ENCODE peak calls at places on chromosomes 12 and 14, in six cellular contexts. U is left ventricle myocardium inferior; C is H1; Q is CD8-positive, alpha-beta memory T cell; L is thoracic aorta; H is hepatocyte. T is an unnamed sample.
A peak's percentile ranks its signal among the peaks of the same experiment; 100 is the strongest.

GRCh38 chr14:90678846-90679362 is 137.3 kb downstream of the TTC7B start:
- DNase-seq in Q (no peak), H (no peak), L (no peak), U (no peak), C (no peak), T (no peak)

GRCh38 chr12:49868952-49869815 is 26.3 kb upstream of the BCDIN3D start:
- DNase-seq in L (peak; percentile 32), C (peak; percentile 35), H (peak; percentile 93), Q (no peak), U (peak; percentile 92), T (peak; percentile 45)

GRCh38 chr12:96585977-96586376 is 96.6 kb downstream of the CFAP54 start:
- DNase-seq in U (no peak), H (no peak), L (no peak), Q (no peak), C (no peak), T (no peak)

GRCh38 chr12:26953447-26953846 is 15.2 kb downstream of the FGFR1OP2 start:
- DNase-seq in Q (no peak), U (no peak), C (no peak), L (no peak), H (peak; percentile 8), T (no peak)

GRCh38 chr14:98018626-98019025 is 1221.4 kb downstream of the VRK1 start:
- DNase-seq in Q (peak; percentile 75), H (no peak), C (no peak), L (no peak), U (no peak), T (no peak)

GRCh38 chr14:49893309-49894213 is 679 bp downstream of the ARF6 start:
- DNase-seq in H (peak; percentile 78), U (peak; percentile 52), Q (peak; percentile 78), L (peak; percentile 13), C (no peak), T (peak; percentile 69)

GRCh38 chr12:123712780-123713319 is 697 bp downstream of the ATP6V0A2 start:
- DNase-seq in Q (no peak), U (no peak), L (no peak), C (no peak), H (no peak), T (no peak)

GRCh38 chr14:92392726-92393125 is 69.8 kb downstream of the SLC24A4 start:
- DNase-seq in Q (no peak), U (no peak), L (no peak), C (no peak), H (no peak), T (no peak)

GRCh38 chr14:33062476-33062875 is 123.8 kb downstream of the NPAS3 start:
- DNase-seq in H (no peak), Q (no peak), C (no peak), U (no peak), L (no peak), T (no peak)

GRCh38 chr12:116537149-116537904 is 21.9 kb upstream of the MAP1LC3B2 start:
- DNase-seq in U (no peak), Q (no peak), L (no peak), H (no peak), C (no peak), T (no peak)

GRCh38 chr12:3047961-3048360 is 29.2 kb upstream of the TSPAN9 start:
- DNase-seq in L (no peak), C (no peak), U (peak; percentile 54), H (no peak), Q (no peak), T (no peak)

DNA sequence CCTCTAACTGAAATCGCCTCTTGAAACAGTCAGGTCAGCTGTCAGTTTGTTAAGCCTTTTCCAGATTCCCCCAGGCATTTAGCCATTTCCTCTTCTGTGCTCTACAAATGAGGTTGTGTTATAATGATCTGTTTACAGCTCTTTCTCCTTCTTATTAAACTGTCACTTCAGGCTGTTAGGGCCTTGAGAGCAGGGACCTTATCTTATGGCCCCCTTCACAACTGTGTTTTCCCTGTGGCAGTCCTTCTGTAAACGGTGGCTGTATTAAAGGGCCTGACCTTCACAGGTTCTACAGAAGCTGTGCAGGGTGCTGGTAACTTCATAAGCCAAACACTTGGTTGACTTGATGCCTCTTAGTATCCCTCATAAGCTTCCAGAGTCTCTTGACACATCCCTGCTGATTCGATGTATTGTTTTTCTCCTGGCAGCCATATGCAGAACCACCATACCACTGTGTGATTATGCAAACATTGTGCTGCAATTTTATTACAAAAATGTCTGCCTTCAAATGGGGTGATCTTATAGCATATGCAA is 104.7 kb downstream of the PLEKHA5 start:
- DNase-seq in U (no peak), C (no peak), H (no peak), L (no peak), Q (no peak), T (no peak)
- H3K4me3 ChIP-seq in U (no peak overlapping the region), C (no peak overlapping the region), H (no peak overlapping the region), L (no peak overlapping the region), Q (no peak overlapping the region), T (no peak overlapping the region)

GRCh38 chr12:115078334-115078733 is 394.4 kb upstream of the TBX3 start:
- DNase-seq in C (no peak), U (no peak), Q (no peak), H (no peak), L (no peak), T (peak; percentile 58)
- H3K4me3 ChIP-seq in C (no peak overlapping the region), U (no peak overlapping the region), Q (no peak overlapping the region), H (no peak overlapping the region), L (no peak overlapping the region), T (peak overlapping the region; percentile 27)

GRCh38 chr12:109273354-109273753 is 35.7 kb downstream of the FOXN4 start:
- DNase-seq in Q (no peak), C (peak; percentile 85), L (no peak), U (no peak), H (no peak), T (no peak)
- H3K4me3 ChIP-seq in Q (no peak overlapping the region), C (no peak overlapping the region), L (no peak overlapping the region), U (no peak overlapping the region), H (no peak overlapping the region), T (no peak overlapping the region)

DNA sequence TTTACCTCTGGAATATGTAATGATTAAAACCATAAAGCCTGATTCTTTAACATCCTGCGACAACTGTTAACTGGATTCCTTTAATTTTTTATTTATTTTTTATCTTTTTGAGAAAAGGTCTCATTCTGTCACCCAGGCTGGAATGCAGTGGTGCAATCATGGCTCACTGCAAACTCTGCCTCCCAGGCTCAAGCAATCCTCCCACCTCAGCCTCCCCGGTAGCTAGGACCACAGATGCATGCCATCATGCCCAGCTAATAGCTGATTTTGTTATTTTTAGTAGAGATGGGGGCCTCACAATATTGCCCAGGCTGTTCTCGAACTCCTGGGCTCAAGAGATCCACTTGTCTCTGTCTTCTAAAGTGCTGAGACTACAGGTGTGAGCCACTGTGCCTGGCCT is 3.7 kb downstream of the MYBPC1 start:
- DNase-seq in Q (no peak), L (no peak), C (no peak), H (no peak), U (no peak), T (no peak)
- H3K4me3 ChIP-seq in Q (no peak overlapping the region), L (no peak overlapping the region), C (no peak overlapping the region), H (no peak overlapping the region), U (no peak overlapping the region), T (no peak overlapping the region)

GRCh38 chr12:128639089-128639488 is 184.7 kb downstream of the SLC15A4 start:
- DNase-seq in L (no peak), H (no peak), U (no peak), C (no peak), Q (no peak), T (no peak)

GRCh38 chr12:128643106-128643651 is 180.6 kb downstream of the SLC15A4 start:
- DNase-seq in L (no peak), U (no peak), H (no peak), C (no peak), Q (no peak), T (no peak)

GRCh38 chr12:128637616-128638606 is 185.8 kb downstream of the SLC15A4 start:
- DNase-seq in H (peak; percentile 32), U (no peak), L (no peak), C (no peak), Q (no peak), T (no peak)
- H3K4me3 ChIP-seq in H (no peak overlapping the region), U (no peak overlapping the region), L (no peak overlapping the region), C (no peak overlapping the region), Q (no peak overlapping the region), T (no peak overlapping the region)

GRCh38 chr12:22435583-22435982 is 101.1 kb upstream of the ST8SIA1 start:
- DNase-seq in H (no peak), U (no peak), L (no peak), C (no peak), Q (no peak), T (no peak)

GRCh38 chr12:22431693-22432251 is 97.3 kb upstream of the ST8SIA1 start:
- DNase-seq in H (no peak), U (no peak), L (no peak), C (no peak), Q (no peak), T (no peak)

DNA sequence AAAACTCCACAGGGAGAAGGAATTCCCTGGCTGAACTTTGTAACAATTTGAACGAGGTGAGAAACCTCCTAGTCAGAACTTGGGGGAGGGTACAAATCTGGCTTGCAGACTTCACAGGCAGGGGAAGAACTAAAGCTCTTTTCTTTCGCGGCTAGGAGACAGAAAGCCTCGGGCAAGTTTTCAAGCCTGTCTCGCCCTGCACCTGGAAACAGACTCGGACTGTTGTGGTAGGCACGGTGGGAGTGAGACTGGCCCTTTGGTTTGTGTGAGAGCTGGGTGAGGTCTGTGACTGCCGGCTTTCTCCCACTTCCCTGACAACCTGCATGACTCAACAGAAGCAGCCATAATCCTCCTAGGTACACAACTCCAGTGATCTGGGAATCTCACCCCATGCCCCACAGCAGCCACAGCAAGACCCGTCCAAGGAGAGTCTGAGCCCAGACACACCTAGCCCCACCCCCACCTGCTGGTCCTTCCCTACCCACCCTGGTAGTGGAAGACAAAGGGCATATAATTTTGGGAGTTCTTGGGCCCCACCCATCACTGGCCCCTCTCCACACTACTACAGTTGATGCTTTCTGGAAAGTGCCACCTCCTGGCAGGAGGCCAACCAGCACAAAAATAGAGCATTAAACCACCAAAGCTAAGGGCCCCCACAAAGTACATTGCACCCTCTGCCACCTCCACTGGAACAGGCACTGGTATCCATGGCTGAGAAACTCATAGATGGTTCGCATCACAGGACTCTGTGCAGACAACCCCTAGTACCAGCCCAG is 102.7 kb upstream of the ST8SIA1 start:
- DNase-seq in C (no peak), Q (no peak), L (no peak), H (peak; percentile 35), U (no peak), T (no peak)
- H3K4me3 ChIP-seq in C (no peak overlapping the region), Q (no peak overlapping the region), L (no peak overlapping the region), H (no peak overlapping the region), U (no peak overlapping the region), T (no peak overlapping the region)

DNA sequence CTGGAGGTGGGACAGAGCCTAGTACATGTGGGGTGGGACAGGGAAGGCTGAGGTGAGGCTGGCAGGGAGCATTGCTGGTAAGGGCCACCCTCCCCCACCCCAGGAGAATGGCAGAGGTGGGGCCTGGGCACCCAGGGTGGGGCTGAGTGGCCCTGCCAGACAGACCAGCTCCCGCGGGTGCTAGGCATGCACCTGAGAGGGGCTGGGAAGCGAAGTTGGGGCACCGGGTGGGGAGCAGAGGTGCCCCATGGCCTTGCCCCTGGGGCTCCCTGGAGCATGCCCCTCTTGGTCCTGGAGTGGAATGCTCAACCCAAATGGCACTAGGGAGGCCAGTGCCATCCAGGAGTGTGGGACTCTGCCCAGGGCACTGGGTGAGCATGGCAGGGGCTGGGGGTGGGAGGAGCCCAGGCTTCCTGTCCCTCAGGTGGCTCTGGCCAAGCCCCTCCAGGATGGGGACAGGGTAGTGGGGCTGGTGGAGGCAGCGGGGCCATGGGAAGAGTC is 1.3 kb downstream of the TNFAIP2 start:
- DNase-seq in Q (no peak), H (no peak), U (peak; percentile 14), L (no peak), C (no peak), T (peak; percentile 58)
- H3K4me3 ChIP-seq in Q (no peak overlapping the region), H (no peak overlapping the region), U (peak overlapping the region; percentile 96), L (peak overlapping the region; percentile 83), C (no peak overlapping the region), T (peak overlapping the region; percentile 74)

T was measured in right lobe of liver.